ENCODE peak calls at places on chromosomes 16 and 17, in four cellular contexts. One of them, this sample, is unnamed.

GRCh38 chr17:27407916-27408846 is 48.1 kb upstream of the KSR1 start:
- DNase-seq in SK-MEL-5: peak; percentile 45
- DNase-seq in activated CD4-positive, CD25-positive, alpha-beta regulatory T cell treated with anti-CD3 and anti-CD28 coated beads, Interleukin-2, amount 50 U/mL, for 72 hours: no peak
- DNase-seq in NCI-H1048: no peak
- DNase-seq in this sample: no peak

GRCh38 chr16:66972983-66973382 is 11.9 kb downstream of the CES3 start:
- DNase-seq in activated CD4-positive, CD25-positive, alpha-beta regulatory T cell treated with anti-CD3 and anti-CD28 coated beads, Interleukin-2, amount 50 U/mL, for 72 hours: no peak
- DNase-seq in NCI-H1048: no peak
- DNase-seq in SK-MEL-5: no peak
- DNase-seq in this sample: no peak

GRCh38 chr17:70093163-70093562 is 18.1 kb downstream of the KCNJ16 start:
- DNase-seq in activated CD4-positive, CD25-positive, alpha-beta regulatory T cell treated with anti-CD3 and anti-CD28 coated beads, Interleukin-2, amount 50 U/mL, for 72 hours: no peak
- DNase-seq in SK-MEL-5: no peak
- DNase-seq in NCI-H1048: no peak
- DNase-seq in this sample: no peak

GRCh38 chr17:57317016-57317415 is 60.7 kb downstream of the MSI2 start:
- DNase-seq in SK-MEL-5: no peak
- DNase-seq in NCI-H1048: no peak
- DNase-seq in activated CD4-positive, CD25-positive, alpha-beta regulatory T cell treated with anti-CD3 and anti-CD28 coated beads, Interleukin-2, amount 50 U/mL, for 72 hours: no peak
- DNase-seq in this sample: no peak

GRCh38 chr17:2092253-2092652 is 37.4 kb downstream of the HIC1 start:
- DNase-seq in NCI-H1048: no peak
- DNase-seq in activated CD4-positive, CD25-positive, alpha-beta regulatory T cell treated with anti-CD3 and anti-CD28 coated beads, Interleukin-2, amount 50 U/mL, for 72 hours: no peak
- DNase-seq in SK-MEL-5: no peak
- DNase-seq in this sample: no peak

GRCh38 chr17:19337712-19338023 is 24.9 kb downstream of the B9D1 start:
- DNase-seq in NCI-H1048: no peak
- DNase-seq in activated CD4-positive, CD25-positive, alpha-beta regulatory T cell treated with anti-CD3 and anti-CD28 coated beads, Interleukin-2, amount 50 U/mL, for 72 hours: no peak
- DNase-seq in SK-MEL-5: no peak
- DNase-seq in this sample: no peak

GRCh38 chr16:88922114-88922825 is 54.7 kb downstream of the CBFA2T3 start:
- DNase-seq in NCI-H1048: no peak
- DNase-seq in activated CD4-positive, CD25-positive, alpha-beta regulatory T cell treated with anti-CD3 and anti-CD28 coated beads, Interleukin-2, amount 50 U/mL, for 72 hours: no peak
- DNase-seq in SK-MEL-5: peak; percentile 38
- DNase-seq in this sample: no peak

GRCh38 chr17:1561420-1562177 is 993 bp downstream of the PITPNA start:
- DNase-seq in SK-MEL-5: no peak
- DNase-seq in NCI-H1048: no peak
- DNase-seq in activated CD4-positive, CD25-positive, alpha-beta regulatory T cell treated with anti-CD3 and anti-CD28 coated beads, Interleukin-2, amount 50 U/mL, for 72 hours: peak; percentile 54
- DNase-seq in this sample: no peak

GRCh38 chr16:67537636-67538591 is 9.3 kb downstream of the RIPOR1 start:
- DNase-seq in NCI-H1048: no peak
- DNase-seq in activated CD4-positive, CD25-positive, alpha-beta regulatory T cell treated with anti-CD3 and anti-CD28 coated beads, Interleukin-2, amount 50 U/mL, for 72 hours: peak; percentile 64
- DNase-seq in SK-MEL-5: no peak
- DNase-seq in this sample: no peak

GRCh38 chr17:54009502-54009901 is 186.8 kb downstream of the KIF2B start:
- DNase-seq in NCI-H1048: no peak
- DNase-seq in activated CD4-positive, CD25-positive, alpha-beta regulatory T cell treated with anti-CD3 and anti-CD28 coated beads, Interleukin-2, amount 50 U/mL, for 72 hours: no peak
- DNase-seq in SK-MEL-5: no peak
- DNase-seq in this sample: no peak

This sample was measured in SK-N-MC.